ENCODE peak calls at places on chromosome 10, in eight cellular contexts. C, Y, X, S, G, U, R and O are unnamed samples.

GRCh38 chr10:71912431-71912830 is 51.8 kb upstream of the CHST3 start:
- DNase-seq in C (no peak), R (no peak), X (no peak), S (no peak), G (no peak), Y (no peak), U (no peak), O (no peak)

GRCh38 chr10:22368402-22368801 is 23.1 kb downstream of the SPAG6 start:
- DNase-seq in C (no peak), U (no peak), G (no peak), S (no peak), R (no peak), X (no peak), Y (no peak), O (no peak)

GRCh38 chr10:126889421-126889820 is 15.8 kb upstream of the DOCK1 start:
- DNase-seq in S (no peak), U (no peak), X (no peak), G (no peak), Y (no peak), C (no peak), R (no peak), O (no peak)

GRCh38 chr10:4902571-4903011 is 60.6 kb upstream of the AKR1C1 start:
- DNase-seq in C (no peak), X (no peak), R (no peak), Y (no peak), G (no peak), U (peak; percentile 67), S (no peak), O (no peak)

GRCh38 chr10:102113956-102114857 is 6.0 kb downstream of the LDB1 start:
- DNase-seq in G (peak; percentile 32), S (no peak), C (no peak), R (no peak), Y (peak; percentile 40), X (peak; percentile 88), U (peak; percentile 26), O (peak; percentile 75)

GRCh38 chr10:89426230-89426868 is 12.0 kb downstream of the IFIT5 start:
- DNase-seq in C (no peak), Y (no peak), S (peak; percentile 56), X (no peak), U (peak; percentile 39), R (no peak), G (no peak), O (no peak)

GRCh38 chr10:32329061-32329460 is 17.9 kb downstream of the EPC1 start:
- DNase-seq in G (no peak), R (no peak), X (no peak), Y (no peak), C (no peak), S (no peak), U (no peak), O (no peak)

GRCh38 chr10:101780818-101781654 is 2.2 kb downstream of the NPM3 start:
- DNase-seq in C (peak; percentile 25), G (no peak), X (peak; percentile 90), Y (peak; percentile 65), U (peak; percentile 69), S (peak; percentile 95), R (peak; percentile 55), O (peak; percentile 73)

GRCh38 chr10:95818663-95819062 is 62.7 kb downstream of the ENTPD1 start:
- DNase-seq in U (no peak), R (no peak), Y (no peak), G (no peak), X (no peak), C (no peak), S (no peak), O (no peak)

GRCh38 chr10:132543916-132544743 is 6.5 kb downstream of the INPP5A start:
- DNase-seq in Y (no peak), X (no peak), R (no peak), U (peak; percentile 3), S (no peak), G (no peak), C (no peak), O (peak; percentile 59)
- H3K4me3 ChIP-seq in Y (no peak overlapping the region), X (no peak overlapping the region), R (no peak overlapping the region), U (no peak overlapping the region), S (no peak overlapping the region), G (peak overlapping the region; percentile 23), C (peak overlapping the region; percentile 35), O (peak overlapping the region; percentile 26)

GRCh38 chr10:132687893-132688579 is 97.9 kb downstream of the NKX6-2 start:
- DNase-seq in X (peak; percentile 67), Y (no peak), G (no peak), S (no peak), C (no peak), R (no peak), U (no peak), O (peak; percentile 40)

GRCh38 chr10:132684164-132684891 is 101.6 kb downstream of the NKX6-2 start:
- DNase-seq in G (peak; percentile 6), Y (no peak), C (peak; percentile 30), X (peak; percentile 57), R (no peak), S (no peak), U (peak; percentile 20), O (peak; percentile 41)

GRCh38 chr10:132687181-132687892 is 98.6 kb downstream of the NKX6-2 start:
- DNase-seq in Y (no peak), X (peak; percentile 65), G (no peak), U (peak; percentile 5), R (no peak), C (no peak), S (no peak), O (peak; percentile 54)

GRCh38 chr10:132685921-132686680 is 99.8 kb downstream of the NKX6-2 start:
- DNase-seq in X (peak; percentile 75), Y (no peak), U (peak; percentile 46), R (no peak), S (no peak), G (no peak), C (no peak), O (peak; percentile 46)

DNA sequence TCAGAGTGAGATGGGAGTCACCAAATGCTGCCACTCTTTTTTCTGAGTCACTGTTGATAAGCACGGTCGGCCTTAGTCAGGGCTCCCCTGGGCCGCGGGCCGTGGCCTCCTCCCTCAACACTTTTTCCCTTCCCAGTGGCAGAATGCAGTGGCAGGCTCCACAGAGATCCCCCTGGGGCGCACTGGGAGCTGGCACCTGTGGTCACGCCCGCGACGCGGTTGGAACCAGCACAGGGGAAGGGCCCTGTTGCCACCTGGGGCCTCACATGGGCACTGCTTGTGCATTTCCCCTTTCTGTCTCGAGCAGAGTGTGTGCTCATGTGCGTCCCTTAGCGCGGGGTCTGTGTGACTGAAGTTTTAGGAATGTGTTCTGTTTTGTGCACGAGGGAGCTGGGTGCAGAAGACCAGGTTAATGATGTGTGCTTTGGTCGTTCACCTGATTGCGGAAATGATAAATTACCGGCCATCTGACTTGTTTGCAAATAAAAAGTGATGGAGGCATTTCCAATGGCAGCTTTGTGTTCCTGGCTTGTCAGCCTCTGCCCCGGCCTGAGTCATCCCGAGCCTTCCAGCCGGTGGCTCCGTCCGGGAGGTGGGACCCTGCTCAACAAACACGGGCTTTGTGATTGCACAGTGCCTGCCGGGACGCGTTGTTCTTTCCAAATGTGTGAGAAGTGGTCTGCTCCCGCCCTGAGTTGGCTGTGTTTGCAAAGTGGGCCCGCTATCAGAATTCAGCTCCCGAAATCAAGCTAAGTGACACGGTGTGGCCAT is 100.6 kb downstream of the NKX6-2 start:
- DNase-seq in Y (no peak), R (no peak), X (peak; percentile 81), U (peak; percentile 89), G (peak; percentile 14), C (no peak), S (no peak), O (peak; percentile 72)
- TF ChIP-seq POLR2A in Y (no peak), R (no peak), X (no peak), U (no peak), G (no peak), C (no peak), S (no peak), O (no peak)

DNA sequence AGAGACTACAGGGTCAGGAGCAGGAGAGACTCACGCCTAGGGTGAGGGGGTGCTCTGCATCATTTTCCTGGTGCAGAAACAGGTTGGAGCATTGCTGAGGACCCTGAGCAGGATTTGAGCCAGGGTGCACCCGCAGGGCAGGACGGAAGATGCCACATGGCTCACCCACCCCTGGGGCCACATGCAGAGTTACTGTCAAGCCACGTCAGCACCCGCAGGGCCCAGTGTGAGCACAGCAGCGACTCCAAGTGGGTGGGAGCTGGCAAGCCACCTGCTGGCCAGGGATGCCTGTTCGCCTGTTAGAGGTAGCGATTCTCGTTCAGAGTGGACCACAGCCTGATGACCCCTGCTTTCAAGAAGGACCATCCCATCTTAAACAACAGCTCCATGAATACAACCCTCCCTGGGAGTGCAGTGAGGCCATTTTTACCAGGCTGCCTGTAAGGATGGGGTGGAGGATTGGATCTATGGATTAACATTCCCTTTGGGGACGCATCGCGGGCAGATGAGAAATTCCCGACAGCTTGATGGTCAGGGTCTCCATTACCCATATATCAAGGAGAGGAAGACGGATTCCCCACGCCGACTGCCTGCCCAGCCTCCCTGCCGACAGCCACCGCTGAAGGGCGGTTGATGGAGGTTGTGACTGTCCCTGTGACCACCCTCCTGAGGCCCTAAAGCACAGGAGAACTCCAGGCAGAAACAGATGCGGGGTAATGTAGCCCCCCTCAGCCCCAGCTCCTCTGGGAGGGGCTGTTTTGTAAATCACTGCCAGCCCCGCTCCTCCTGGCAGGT is 101.1 kb upstream of the RET start:
- DNase-seq in C (no peak), S (peak; percentile 14), U (peak; percentile 4), R (peak; percentile 15), G (peak; percentile 5), X (peak; percentile 71), Y (peak; percentile 9), O (peak; percentile 54)
- TF ChIP-seq CTCF in C (peak; percentile 6), S (no peak), U (no peak), R (peak; percentile 62), G (no peak), X (no peak), Y (no peak), O (no peak)

GRCh38 chr10:91294134-91294906 is 73.9 kb downstream of the PCGF5 start:
- DNase-seq in Y (no peak), X (no peak), S (no peak), C (no peak), G (no peak), R (no peak), U (no peak), O (no peak)

GRCh38 chr10:91300011-91300575 is 79.6 kb downstream of the PCGF5 start:
- DNase-seq in G (no peak), X (no peak), Y (no peak), R (no peak), C (no peak), U (no peak), S (no peak), O (no peak)

GRCh38 chr10:91296471-91296870 is 76.0 kb downstream of the PCGF5 start:
- DNase-seq in G (no peak), S (peak; percentile 25), C (no peak), X (no peak), R (peak; percentile 64), Y (no peak), U (no peak), O (no peak)

GRCh38 chr10:91295346-91295745 is 74.9 kb downstream of the PCGF5 start:
- DNase-seq in U (no peak), C (no peak), G (no peak), S (no peak), R (no peak), X (no peak), Y (no peak), O (no peak)

DNA sequence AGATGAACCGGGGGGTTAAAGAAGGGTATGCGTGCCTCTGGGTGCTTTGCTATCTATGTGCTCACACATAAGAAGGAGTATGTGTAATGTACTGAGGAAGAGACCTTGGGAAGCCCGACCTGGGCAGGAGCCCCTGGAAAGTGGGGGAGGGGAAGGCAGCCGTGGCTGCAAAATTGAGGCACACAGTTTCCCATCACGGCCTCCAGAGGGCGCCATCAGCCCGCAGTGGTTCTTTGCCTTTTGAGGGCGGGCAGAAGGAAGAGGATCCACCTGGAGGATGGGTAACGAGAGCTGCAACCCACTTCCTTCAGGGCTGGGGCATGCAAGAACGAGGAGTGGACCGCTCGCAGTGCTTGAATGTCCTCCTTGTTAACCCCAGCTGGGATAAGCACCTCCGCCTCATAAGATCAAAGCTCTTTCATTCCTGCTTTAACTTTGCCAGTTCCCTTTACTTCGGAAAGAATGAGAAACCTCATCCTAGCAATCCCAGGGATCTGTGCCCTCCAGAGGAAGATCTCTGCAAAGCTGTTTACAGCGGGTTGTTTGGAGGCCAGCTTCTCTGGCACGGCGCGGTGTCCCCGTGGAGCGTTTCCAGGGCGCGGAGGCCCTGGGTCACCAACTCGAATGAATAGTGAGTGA is 77.9 kb downstream of the PCGF5 start:
- DNase-seq in R (peak; percentile 56), G (peak; percentile 73), S (peak; percentile 68), C (no peak), Y (peak; percentile 78), U (peak; percentile 63), X (peak; percentile 92), O (peak; percentile 80)
- H3K4me3 ChIP-seq in R (peak overlapping the region; percentile 8), G (peak overlapping the region; percentile 31), S (peak overlapping the region; percentile 14), C (peak overlapping the region; percentile 46), Y (no peak overlapping the region), U (peak overlapping the region; percentile 5), X (peak overlapping the region; percentile 2), O (peak overlapping the region; percentile 32)